ENCODE peak calls at places on chromosomes 3 and 15, in seven cellular contexts. W, V, S, H, O, C and M are unnamed samples.

GRCh38 chr3:150469931-150470740 is 62.0 kb downstream of the TSC22D2 start:
- DNase-seq in W (no peak), V (no peak), S (peak; percentile 61), H (no peak), O (no peak), C (no peak), M (no peak)

GRCh38 chr15:51708013-51708412 is 26.7 kb downstream of the SCG3 start:
- DNase-seq in W (no peak), V (no peak), S (no peak), H (no peak), O (no peak), C (no peak), M (no peak)

GRCh38 chr3:31533169-31533870 is 595 bp downstream of the STT3B start:
- DNase-seq in W (no peak), V (no peak), S (peak; percentile 29), H (peak; percentile 40), O (no peak), C (peak; percentile 79), M (no peak)

GRCh38 chr3:46925585-46925934 is 48.0 kb downstream of the PTH1R start:
- DNase-seq in W (no peak), V (no peak), S (no peak), H (no peak), O (no peak), C (no peak), M (no peak)

GRCh38 chr3:62922326-62922725 is 47.1 kb upstream of the CADPS start:
- DNase-seq in W (no peak), V (no peak), S (no peak), H (no peak), O (no peak), C (no peak), M (no peak)

GRCh38 chr3:15794303-15794771 is 3.4 kb downstream of the ANKRD28 start:
- DNase-seq in W (no peak), V (no peak), S (peak; percentile 33), H (no peak), O (no peak), C (no peak), M (no peak)

GRCh38 chr3:150248116-150248864 is 159.8 kb upstream of the TSC22D2 start:
- DNase-seq in W (no peak), V (no peak), S (no peak), H (no peak), O (no peak), C (peak; percentile 16), M (no peak)

GRCh38 chr3:58169371-58169770 is 41.4 kb downstream of the DNASE1L3 start:
- DNase-seq in W (no peak), V (no peak), S (no peak), H (no peak), O (no peak), C (no peak), M (no peak)

GRCh38 chr3:51777985-51778384 is 1.1 kb downstream of the IQCF6 start:
- DNase-seq in W (no peak), V (no peak), S (no peak), H (no peak), O (no peak), C (no peak), M (no peak)

GRCh38 chr3:150538324-150539208 is 7.7 kb downstream of the SERP1 start:
- DNase-seq in W (no peak), V (no peak), S (no peak), H (no peak), O (no peak), C (no peak), M (no peak)

GRCh38 chr15:93362821-93363220 is 273.8 kb upstream of the RGMA start:
- DNase-seq in W (no peak), V (no peak), S (no peak), H (no peak), O (no peak), C (no peak), M (no peak)

GRCh38 chr3:136624894-136625815 is 127.0 kb downstream of the STAG1 start:
- DNase-seq in W (peak; percentile 47), V (no peak), S (peak; percentile 60), H (no peak), O (no peak), C (no peak), M (no peak)

GRCh38 chr3:174821477-174821876 is 37.7 kb upstream of the NAALADL2 start:
- DNase-seq in W (no peak), V (no peak), S (no peak), H (no peak), O (no peak), C (no peak), M (no peak)

GRCh38 chr3:44240061-44240460 is 1.6 kb upstream of the TOPAZ1 start:
- DNase-seq in W (no peak), V (no peak), S (no peak), H (no peak), O (no peak), C (no peak), M (no peak)

GRCh38 chr3:20054549-20054987 is 14.3 kb downstream of the KAT2B start:
- DNase-seq in W (no peak), V (peak; percentile 97), S (peak; percentile 94), H (peak; percentile 26), O (no peak), C (no peak), M (no peak)

GRCh38 chr3:13884851-13885703 is 5.2 kb upstream of the WNT7A start:
- DNase-seq in W (peak; percentile 34), V (peak; percentile 1), S (no peak), H (peak; percentile 70), O (peak; percentile 28), C (no peak), M (no peak)

GRCh38 chr15:78266229-78266628 is 1.9 kb downstream of the DNAJA4 start:
- DNase-seq in W (no peak), V (no peak), S (no peak), H (no peak), O (no peak), C (no peak), M (no peak)

GRCh38 chr3:55165278-55165677 is 237.4 kb upstream of the LRTM1 start:
- DNase-seq in W (no peak), V (no peak), S (no peak), H (no peak), O (no peak), C (no peak), M (no peak)

GRCh38 chr15:64686130-64686735 is 89.2 kb downstream of the RBPMS2 start:
- DNase-seq in W (peak; percentile 15), V (no peak), S (peak; percentile 67), H (no peak), O (peak; percentile 35), C (no peak), M (no peak)

GRCh38 chr15:64209680-64210334 is 47.0 kb upstream of the PPIB start:
- DNase-seq in W (no peak), V (peak; percentile 5), S (peak; percentile 64), H (no peak), O (no peak), C (no peak), M (peak; percentile 0)

GRCh38 chr3:34012102-34012461 is 213.7 kb downstream of the PDCD6IP start:
- DNase-seq in W (no peak), V (no peak), S (peak; percentile 97), H (no peak), O (no peak), C (no peak), M (no peak)

GRCh38 chr15:40115670-40116093 is 7.0 kb upstream of the BMF start:
- DNase-seq in W (no peak), V (peak; percentile 89), S (no peak), H (no peak), O (no peak), C (no peak), M (no peak)

GRCh38 chr3:14511971-14512943 is 27.9 kb downstream of the GRIP2 start:
- DNase-seq in W (no peak), V (no peak), S (no peak), H (no peak), O (no peak), C (peak; percentile 13), M (no peak)

GRCh38 chr15:101128191-101128590 is 123.7 kb downstream of the CHSY1 start:
- DNase-seq in W (no peak), V (no peak), S (no peak), H (no peak), O (no peak), C (no peak), M (no peak)

GRCh38 chr15:44519537-44519936 is 17.4 kb upstream of the EIF3J start:
- DNase-seq in W (no peak), V (no peak), S (no peak), H (no peak), O (no peak), C (no peak), M (no peak)

GRCh38 chr3:12350151-12350813 is 61.4 kb downstream of the PPARG start:
- DNase-seq in W (no peak), V (peak; percentile 96), S (no peak), H (no peak), O (no peak), C (peak; percentile 48), M (no peak)

GRCh38 chr3:24494616-24495333 is at the start of gene THRB:
- DNase-seq in W (peak; percentile 2), V (no peak), S (peak; percentile 70), H (no peak), O (peak; percentile 31), C (peak; percentile 59), M (no peak)

GRCh38 chr3:134775831-134776230 is 19.2 kb upstream of the EPHB1 start:
- DNase-seq in W (no peak), V (no peak), S (no peak), H (no peak), O (no peak), C (no peak), M (no peak)

GRCh38 chr15:37695719-37696118 is 238.7 kb upstream of the TMCO5A start:
- DNase-seq in W (no peak), V (no peak), S (no peak), H (no peak), O (no peak), C (no peak), M (no peak)

GRCh38 chr3:131083190-131083863 is 56.6 kb downstream of the NEK11 start:
- DNase-seq in W (no peak), V (no peak), S (no peak), H (no peak), O (no peak), C (peak; percentile 31), M (peak; percentile 25)

GRCh38 chr3:120688121-120688520 is 6.1 kb upstream of the HGD start:
- DNase-seq in W (no peak), V (no peak), S (no peak), H (no peak), O (no peak), C (no peak), M (no peak)

GRCh38 chr3:133038089-133038730 is at the start of gene TMEM108:
- DNase-seq in W (no peak), V (no peak), S (peak; percentile 39), H (no peak), O (peak; percentile 93), C (peak; percentile 35), M (peak; percentile 93)

GRCh38 chr3:44893097-44893496 is 18.7 kb downstream of the TGM4 start:
- DNase-seq in W (no peak), V (no peak), S (no peak), H (no peak), O (no peak), C (no peak), M (no peak)

GRCh38 chr3:50567386-50568182 is at the start of gene C3orf18:
- DNase-seq in W (no peak), V (peak; percentile 57), S (peak; percentile 71), H (peak; percentile 90), O (peak; percentile 74), C (peak; percentile 94), M (peak; percentile 41)

GRCh38 chr3:35932995-35933394 is 293.7 kb downstream of the ARPP21 start:
- DNase-seq in W (no peak), V (no peak), S (peak; percentile 85), H (no peak), O (no peak), C (no peak), M (no peak)

GRCh38 chr3:23114479-23114878 is 88.6 kb upstream of the UBE2E2 start:
- DNase-seq in W (no peak), V (no peak), S (no peak), H (no peak), O (no peak), C (no peak), M (no peak)

GRCh38 chr3:194140520-194141414 is 4.8 kb downstream of the HES1 start:
- DNase-seq in W (no peak), V (no peak), S (peak; percentile 54), H (no peak), O (no peak), C (peak; percentile 80), M (no peak)